ENCODE peak calls at places on chromosomes 7 and 10, in five cellular contexts. One of them, this sample, is unnamed.

GRCh38 chr7:3302681-3303320 is 1.7 kb downstream of the SDK1 start:
- DNase-seq in mammary epithelial cell: no peak
- DNase-seq in A549: no peak
- DNase-seq in HCT116: no peak
- DNase-seq in left ventricle myocardium inferior: no peak
- DNase-seq in this sample: no peak

GRCh38 chr7:91164531-91164930 is 99.7 kb upstream of the FZD1 start:
- DNase-seq in mammary epithelial cell: no peak
- DNase-seq in HCT116: no peak
- DNase-seq in left ventricle myocardium inferior: no peak
- DNase-seq in A549: no peak
- DNase-seq in this sample: no peak

GRCh38 chr7:87129836-87130235 is 22.4 kb upstream of the DMTF1 start:
- DNase-seq in mammary epithelial cell: no peak
- DNase-seq in left ventricle myocardium inferior: no peak
- DNase-seq in HCT116: no peak
- DNase-seq in A549: no peak
- DNase-seq in this sample: no peak

GRCh38 chr10:112471878-112472487 is 25.0 kb downstream of the VTI1A start:
- DNase-seq in HCT116: peak
- DNase-seq in left ventricle myocardium inferior: no peak
- DNase-seq in mammary epithelial cell: peak
- DNase-seq in A549: peak
- DNase-seq in this sample: peak

GRCh38 chr7:128120116-128120515 is 88.9 kb upstream of the LRRC4 start:
- DNase-seq in left ventricle myocardium inferior: no peak
- DNase-seq in HCT116: no peak
- DNase-seq in mammary epithelial cell: no peak
- DNase-seq in A549: no peak
- DNase-seq in this sample: no peak

GRCh38 chr10:45274364-45274763 is 41.0 kb downstream of the OR13A1 start:
- DNase-seq in A549: no peak
- DNase-seq in mammary epithelial cell: no peak
- DNase-seq in left ventricle myocardium inferior: no peak
- DNase-seq in HCT116: no peak
- DNase-seq in this sample: no peak

GRCh38 chr7:46285856-46286255 is 364.8 kb upstream of the IGFBP3 start:
- DNase-seq in HCT116: no peak
- DNase-seq in mammary epithelial cell: peak
- DNase-seq in left ventricle myocardium inferior: no peak
- DNase-seq in A549: no peak
- DNase-seq in this sample: no peak

GRCh38 chr10:6061056-6061455 is 1.1 kb downstream of the IL2RA start:
- DNase-seq in left ventricle myocardium inferior: no peak
- DNase-seq in HCT116: no peak
- DNase-seq in A549: no peak
- DNase-seq in mammary epithelial cell: no peak
- DNase-seq in this sample: no peak

GRCh38 chr10:113709221-113709838 is 29.6 kb downstream of the CASP7 start:
- DNase-seq in A549: peak
- DNase-seq in mammary epithelial cell: no peak
- DNase-seq in HCT116: no peak
- DNase-seq in left ventricle myocardium inferior: no peak
- DNase-seq in this sample: no peak

GRCh38 chr10:103663802-103664201 is 170.3 kb downstream of the NEURL1 start:
- DNase-seq in HCT116: no peak
- DNase-seq in A549: no peak
- DNase-seq in mammary epithelial cell: no peak
- DNase-seq in left ventricle myocardium inferior: peak
- DNase-seq in this sample: no peak

GRCh38 chr10:42646692-42647640 is 8.6 kb upstream of the ZNF33B start:
- DNase-seq in mammary epithelial cell: peak
- DNase-seq in HCT116: no peak
- DNase-seq in A549: no peak
- DNase-seq in left ventricle myocardium inferior: no peak
- DNase-seq in this sample: no peak

GRCh38 chr7:79664884-79665676 is 211.6 kb upstream of the MAGI2 start:
- DNase-seq in mammary epithelial cell: no peak
- DNase-seq in A549: no peak
- DNase-seq in HCT116: no peak
- DNase-seq in left ventricle myocardium inferior: peak
- DNase-seq in this sample: no peak

DNA sequence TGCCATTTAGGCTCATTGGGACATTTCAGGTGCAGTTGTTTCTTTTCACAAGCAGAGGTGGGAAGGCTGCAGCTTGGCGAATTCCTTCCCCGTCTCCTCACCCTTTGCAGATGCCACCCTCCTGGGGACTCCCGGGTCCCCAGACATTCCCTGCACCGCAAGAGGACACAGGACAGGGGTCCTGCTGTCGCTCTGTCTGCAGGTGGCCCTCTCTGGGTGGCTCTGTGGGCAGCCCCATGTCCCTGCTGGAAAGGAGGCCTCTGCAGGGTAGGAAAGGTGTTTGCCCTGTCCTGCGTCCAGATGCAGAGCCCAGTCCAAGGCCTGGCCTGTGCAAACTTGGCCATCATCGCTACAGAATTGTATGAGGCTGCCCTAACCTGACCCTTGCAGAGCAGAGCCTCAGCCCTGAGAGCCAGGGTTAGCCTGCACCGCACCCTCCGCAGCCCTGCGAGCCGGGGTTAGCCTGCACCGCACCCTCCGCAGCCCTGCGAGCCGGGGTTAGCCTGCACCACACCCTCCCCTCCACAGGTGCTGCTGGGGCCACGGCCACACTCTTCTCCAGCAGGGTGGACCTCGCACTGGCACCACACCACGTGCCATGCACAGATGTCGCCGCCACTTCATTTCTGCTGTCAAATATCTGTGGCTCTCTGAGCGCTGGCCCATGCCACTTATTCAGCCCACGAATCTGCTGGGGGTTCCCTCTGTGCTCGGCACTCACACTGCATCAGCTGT is 61.0 kb downstream of the CFAP46 start:
- DNase-seq in HCT116: no peak
- DNase-seq in left ventricle myocardium inferior: no peak
- DNase-seq in mammary epithelial cell: no peak
- DNase-seq in A549: no peak
- DNase-seq in this sample: no peak
- TF ChIP-seq CTCF in HCT116: no peak
- TF ChIP-seq CTCF in left ventricle myocardium inferior: no peak
- TF ChIP-seq CTCF in mammary epithelial cell: no peak
- TF ChIP-seq CTCF in A549: no peak
- TF ChIP-seq CTCF in this sample: no peak

DNA sequence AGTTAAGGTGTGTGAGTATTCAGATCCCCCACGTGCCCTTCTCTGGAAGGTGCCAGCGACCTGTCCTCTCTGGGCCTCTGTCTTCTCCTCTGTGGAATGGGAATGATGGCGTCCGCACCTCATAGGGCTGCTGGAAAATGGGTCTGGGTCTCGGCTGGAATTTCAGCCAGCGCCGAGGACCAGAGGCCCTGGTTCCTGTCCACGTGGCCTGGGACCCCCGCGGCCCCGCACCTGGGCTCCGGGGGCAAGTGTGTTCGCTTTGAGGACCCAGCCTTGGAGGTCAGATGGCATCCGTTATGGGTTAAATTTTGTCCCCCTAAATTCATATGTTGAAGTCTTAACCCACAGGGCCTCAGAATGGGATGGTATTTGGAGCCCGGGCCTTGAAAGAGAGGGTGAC is 32.6 kb upstream of the PSMG3 start:
- DNase-seq in mammary epithelial cell: no peak
- DNase-seq in HCT116: no peak
- DNase-seq in left ventricle myocardium inferior: no peak
- DNase-seq in A549: no peak
- DNase-seq in this sample: no peak
- H3K4me3 ChIP-seq in mammary epithelial cell: no peak
- H3K4me3 ChIP-seq in HCT116: no peak
- H3K4me3 ChIP-seq in left ventricle myocardium inferior: no peak
- H3K4me3 ChIP-seq in A549: no peak
- H3K4me3 ChIP-seq in this sample: no peak

GRCh38 chr7:31061185-31061584 is 9.1 kb downstream of the ADCYAP1R1 start:
- DNase-seq in mammary epithelial cell: no peak
- DNase-seq in left ventricle myocardium inferior: no peak
- DNase-seq in HCT116: no peak
- DNase-seq in A549: peak
- DNase-seq in this sample: no peak
- TF ChIP-seq CTCF in mammary epithelial cell: no peak
- TF ChIP-seq CTCF in left ventricle myocardium inferior: no peak
- TF ChIP-seq CTCF in HCT116: no peak
- TF ChIP-seq CTCF in A549: no peak
- TF ChIP-seq CTCF in this sample: no peak

GRCh38 chr7:89091550-89091949 is 296.0 kb upstream of the TEX47 start:
- DNase-seq in mammary epithelial cell: no peak
- DNase-seq in HCT116: no peak
- DNase-seq in left ventricle myocardium inferior: no peak
- DNase-seq in A549: no peak
- DNase-seq in this sample: no peak
- H3K4me3 ChIP-seq in mammary epithelial cell: no peak
- H3K4me3 ChIP-seq in HCT116: no peak
- H3K4me3 ChIP-seq in left ventricle myocardium inferior: no peak
- H3K4me3 ChIP-seq in A549: no peak
- H3K4me3 ChIP-seq in this sample: no peak

GRCh38 chr10:125071008-125071407 is 89.4 kb downstream of the CTBP2 start:
- DNase-seq in HCT116: no peak
- DNase-seq in left ventricle myocardium inferior: peak
- DNase-seq in A549: no peak
- DNase-seq in mammary epithelial cell: no peak
- DNase-seq in this sample: no peak
- TF ChIP-seq CTCF in HCT116: no peak
- TF ChIP-seq CTCF in left ventricle myocardium inferior: no peak
- TF ChIP-seq CTCF in A549: no peak
- TF ChIP-seq CTCF in mammary epithelial cell: no peak
- TF ChIP-seq CTCF in this sample: no peak

GRCh38 chr7:231858-232246 is 39.5 kb downstream of the FAM20C start:
- DNase-seq in A549: no peak
- DNase-seq in HCT116: no peak
- DNase-seq in left ventricle myocardium inferior: no peak
- DNase-seq in mammary epithelial cell: no peak
- DNase-seq in this sample: no peak

GRCh38 chr7:228610-229009 is 36.2 kb downstream of the FAM20C start:
- DNase-seq in mammary epithelial cell: no peak
- DNase-seq in A549: no peak
- DNase-seq in left ventricle myocardium inferior: no peak
- DNase-seq in HCT116: no peak
- DNase-seq in this sample: no peak

GRCh38 chr7:229184-229964 is 37.0 kb downstream of the FAM20C start:
- DNase-seq in HCT116: no peak
- DNase-seq in A549: no peak
- DNase-seq in mammary epithelial cell: no peak
- DNase-seq in left ventricle myocardium inferior: peak
- DNase-seq in this sample: no peak

GRCh38 chr7:231030-231857 is 38.9 kb downstream of the FAM20C start:
- DNase-seq in mammary epithelial cell: no peak
- DNase-seq in left ventricle myocardium inferior: no peak
- DNase-seq in A549: no peak
- DNase-seq in HCT116: no peak
- DNase-seq in this sample: no peak

GRCh38 chr7:230274-230673 is 37.9 kb downstream of the FAM20C start:
- DNase-seq in A549: no peak
- DNase-seq in HCT116: no peak
- DNase-seq in left ventricle myocardium inferior: no peak
- DNase-seq in mammary epithelial cell: no peak
- DNase-seq in this sample: no peak
- H3K4me3 ChIP-seq in A549: no peak
- H3K4me3 ChIP-seq in HCT116: no peak
- H3K4me3 ChIP-seq in left ventricle myocardium inferior: no peak
- H3K4me3 ChIP-seq in mammary epithelial cell: no peak
- H3K4me3 ChIP-seq in this sample: no peak

DNA sequence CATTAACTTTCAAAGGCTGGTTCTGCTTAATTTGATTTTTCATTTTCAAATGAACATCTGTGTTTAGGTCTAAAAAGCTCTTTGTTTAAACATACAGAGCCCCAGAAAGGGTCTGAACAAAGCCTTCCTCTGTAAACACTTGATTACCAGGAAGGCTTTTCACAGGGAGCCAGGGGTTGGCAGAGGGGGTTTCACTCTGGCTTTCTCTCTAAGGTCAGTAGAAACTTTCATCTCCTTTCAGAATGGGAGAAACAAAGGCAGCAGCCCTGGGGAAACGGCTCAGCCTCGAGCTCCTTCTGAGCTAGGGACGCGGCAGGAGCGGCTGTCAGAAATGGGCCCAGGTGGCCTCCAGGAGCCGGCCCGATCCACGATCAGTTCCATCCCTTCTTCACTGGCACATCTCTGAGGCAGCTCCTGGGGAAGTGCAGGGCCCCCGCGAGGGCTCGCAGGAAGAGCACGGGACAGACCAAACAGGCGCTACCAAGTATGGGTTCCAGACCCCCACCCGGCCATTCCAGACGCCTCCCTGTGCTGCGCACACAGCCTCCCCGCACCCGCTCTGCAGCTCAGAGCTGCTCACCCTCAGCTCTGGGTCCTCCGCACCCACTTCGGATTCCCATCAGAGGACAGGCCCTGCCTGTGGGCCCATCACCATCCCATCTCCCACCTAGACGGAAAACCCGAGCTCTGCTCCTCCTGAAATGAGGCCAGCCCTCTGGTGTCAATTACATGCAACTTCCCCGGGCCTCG is 124.1 kb downstream of the MAD1L1 start:
- DNase-seq in HCT116: no peak
- DNase-seq in A549: no peak
- DNase-seq in mammary epithelial cell: no peak
- DNase-seq in left ventricle myocardium inferior: no peak
- DNase-seq in this sample: no peak
- TF ChIP-seq CTCF in HCT116: no peak
- TF ChIP-seq CTCF in A549: no peak
- TF ChIP-seq CTCF in mammary epithelial cell: no peak
- TF ChIP-seq CTCF in left ventricle myocardium inferior: no peak
- TF ChIP-seq CTCF in this sample: no peak

This sample was measured in epithelial cell of proximal tubule.